ENCODE peak calls at places on chromosomes 11 and 22, in eight cellular contexts. O, E, K, S, Y, B, J and F are unnamed samples.

GRCh38 chr11:68036717-68037239 is 2.0 kb upstream of the TCIRG1 start:
- DNase-seq in O (no peak), E (peak), K (no peak), S (no peak), Y (no peak), B (peak), J (no peak), F (no peak)

GRCh38 chr22:23064381-23065068 is 5.8 kb upstream of the GNAZ start:
- DNase-seq in O (peak), E (no peak), K (no peak), S (no peak), Y (no peak), B (no peak), J (no peak), F (no peak)

GRCh38 chr22:46070722-46071450 is 79.4 kb upstream of the PPARA start:
- DNase-seq in O (peak), E (peak), K (no peak), S (no peak), Y (no peak), B (peak), J (peak), F (no peak)

GRCh38 chr11:120306519-120307242 is 18.4 kb upstream of the TLCD5 start:
- DNase-seq in O (peak), E (no peak), K (peak), S (no peak), Y (no peak), B (peak), J (no peak), F (no peak)

GRCh38 chr11:69374110-69374981 is 80.4 kb downstream of the MYEOV start:
- DNase-seq in O (peak), E (no peak), K (no peak), S (peak), Y (no peak), B (no peak), J (no peak), F (no peak)

GRCh38 chr11:95453616-95454118 is 222.7 kb upstream of the SESN3 start:
- DNase-seq in O (no peak), E (peak), K (no peak), S (no peak), Y (peak), B (peak), J (no peak), F (no peak)

GRCh38 chr11:27694992-27695391 is 5.3 kb downstream of the BDNF start:
- DNase-seq in O (no peak), E (no peak), K (no peak), S (no peak), Y (no peak), B (no peak), J (no peak), F (no peak)

GRCh38 chr11:13169709-13170108 is 107.9 kb upstream of the BMAL1 start:
- DNase-seq in O (no peak), E (no peak), K (peak), S (no peak), Y (no peak), B (no peak), J (no peak), F (no peak)

GRCh38 chr11:47236482-47236881 is 12.1 kb downstream of the ACP2 start:
- DNase-seq in O (no peak), E (no peak), K (peak), S (no peak), Y (no peak), B (no peak), J (no peak), F (no peak)

GRCh38 chr22:49670610-49671330 is 156.9 kb downstream of the BRD1 start:
- DNase-seq in O (peak), E (no peak), K (no peak), S (peak), Y (no peak), B (peak), J (no peak), F (no peak)

GRCh38 chr22:24410110-24410856 is 17.1 kb upstream of the ADORA2A start:
- DNase-seq in O (peak), E (no peak), K (no peak), S (no peak), Y (no peak), B (no peak), J (no peak), F (no peak)

GRCh38 chr11:60786811-60787567 is 1.9 kb downstream of the MS4A10 start:
- DNase-seq in O (no peak), E (no peak), K (peak), S (no peak), Y (no peak), B (peak), J (no peak), F (no peak)

GRCh38 chr11:131914299-131914902 is 544.0 kb downstream of the NTM start:
- DNase-seq in O (peak), E (no peak), K (no peak), S (no peak), Y (no peak), B (no peak), J (no peak), F (no peak)

GRCh38 chr11:2661173-2662023 is 38.4 kb downstream of the KCNQ1OT1 start:
- DNase-seq in O (peak), E (no peak), K (no peak), S (no peak), Y (no peak), B (no peak), J (no peak), F (no peak)

GRCh38 chr22:29216873-29217666 is 11.4 kb downstream of the EMID1 start:
- DNase-seq in O (peak), E (peak), K (peak), S (no peak), Y (no peak), B (peak), J (no peak), F (peak)

GRCh38 chr11:36155301-36155700 is 133.9 kb downstream of the COMMD9 start:
- DNase-seq in O (no peak), E (no peak), K (no peak), S (no peak), Y (no peak), B (no peak), J (no peak), F (no peak)

GRCh38 chr11:76560219-76560618 is 110.3 kb downstream of the LRRC32 start:
- DNase-seq in O (no peak), E (no peak), K (no peak), S (no peak), Y (no peak), B (no peak), J (no peak), F (no peak)

GRCh38 chr11:93028959-93029536 is 59.6 kb downstream of the MTNR1B start:
- DNase-seq in O (no peak), E (no peak), K (no peak), S (no peak), Y (no peak), B (no peak), J (no peak), F (no peak)

GRCh38 chr11:20931029-20931428 is 261.6 kb downstream of the NELL1 start:
- DNase-seq in O (no peak), E (no peak), K (no peak), S (no peak), Y (no peak), B (no peak), J (no peak), F (no peak)

GRCh38 chr22:41444360-41445170 is 2.0 kb downstream of the TOB2 start:
- DNase-seq in O (peak), E (peak), K (peak), S (peak), Y (peak), B (peak), J (peak), F (peak)

GRCh38 chr11:102831709-102832492 is 11.5 kb downstream of the MMP3 start:
- DNase-seq in O (no peak), E (no peak), K (no peak), S (no peak), Y (no peak), B (no peak), J (no peak), F (peak)

GRCh38 chr11:20669833-20670684 is 673 bp downstream of the NELL1 start:
- DNase-seq in O (peak), E (no peak), K (no peak), S (peak), Y (no peak), B (no peak), J (no peak), F (no peak)

GRCh38 chr22:32842486-32842885 is 41.0 kb downstream of the TIMP3 start:
- DNase-seq in O (no peak), E (no peak), K (no peak), S (no peak), Y (no peak), B (no peak), J (no peak), F (no peak)

GRCh38 chr11:61766353-61766841 is 14.0 kb downstream of the MYRF start:
- DNase-seq in O (no peak), E (no peak), K (peak), S (no peak), Y (no peak), B (no peak), J (no peak), F (no peak)

GRCh38 chr11:44305643-44306468 is 4.1 kb downstream of the ALX4 start:
- DNase-seq in O (peak), E (no peak), K (no peak), S (no peak), Y (no peak), B (no peak), J (no peak), F (no peak)

GRCh38 chr22:37734402-37734700 is 37.5 kb downstream of the TRIOBP start:
- DNase-seq in O (no peak), E (no peak), K (no peak), S (no peak), Y (no peak), B (peak), J (no peak), F (no peak)